ENCODE peak calls at places on chromosomes 12 and 14, in seven cellular contexts. One of them, this sample, is unnamed.

GRCh38 chr14:50117456-50117855 is 1.1 kb upstream of the VCPKMT start:
- DNase-seq in activated CD4-positive, alpha-beta T cell treated with anti-CD3 and anti-CD28 coated beads, Interleukin-2, amount 10 ng/mL, durations not matched to agents 7 days and 5 days: no peak
- DNase-seq in hepatic stellate cell: no peak
- DNase-seq in SK-N-SH: no peak
- DNase-seq in CD8-positive, alpha-beta T cell: no peak
- DNase-seq in NCI-H1105: no peak
- DNase-seq in NCI-H1092 treated with DMSO at 0.1 percent for 48 hours: no peak
- DNase-seq in this sample: no peak

GRCh38 chr14:54776361-54777001 is 126.1 kb downstream of the GCH1 start:
- DNase-seq in NCI-H1105: peak; percentile 20
- DNase-seq in SK-N-SH: peak; percentile 33
- DNase-seq in activated CD4-positive, alpha-beta T cell treated with anti-CD3 and anti-CD28 coated beads, Interleukin-2, amount 10 ng/mL, durations not matched to agents 7 days and 5 days: peak; percentile 62
- DNase-seq in NCI-H1092 treated with DMSO at 0.1 percent for 48 hours: peak; percentile 33
- DNase-seq in hepatic stellate cell: peak; percentile 85
- DNase-seq in CD8-positive, alpha-beta T cell: peak; percentile 44
- DNase-seq in this sample: no peak

GRCh38 chr12:69459477-69459876 is 10.7 kb upstream of the FRS2 start:
- DNase-seq in CD8-positive, alpha-beta T cell: no peak
- DNase-seq in activated CD4-positive, alpha-beta T cell treated with anti-CD3 and anti-CD28 coated beads, Interleukin-2, amount 10 ng/mL, durations not matched to agents 7 days and 5 days: no peak
- DNase-seq in SK-N-SH: no peak
- DNase-seq in hepatic stellate cell: no peak
- DNase-seq in NCI-H1105: no peak
- DNase-seq in NCI-H1092 treated with DMSO at 0.1 percent for 48 hours: no peak
- DNase-seq in this sample: no peak

GRCh38 chr14:96824283-96824682 is 27.1 kb downstream of the VRK1 start:
- DNase-seq in SK-N-SH: no peak
- DNase-seq in hepatic stellate cell: no peak
- DNase-seq in NCI-H1105: no peak
- DNase-seq in activated CD4-positive, alpha-beta T cell treated with anti-CD3 and anti-CD28 coated beads, Interleukin-2, amount 10 ng/mL, durations not matched to agents 7 days and 5 days: no peak
- DNase-seq in CD8-positive, alpha-beta T cell: no peak
- DNase-seq in NCI-H1092 treated with DMSO at 0.1 percent for 48 hours: no peak
- DNase-seq in this sample: no peak

GRCh38 chr12:66279127-66279712 is 23.1 kb upstream of the HELB start:
- DNase-seq in CD8-positive, alpha-beta T cell: peak; percentile 44
- DNase-seq in NCI-H1092 treated with DMSO at 0.1 percent for 48 hours: no peak
- DNase-seq in SK-N-SH: peak; percentile 15
- DNase-seq in activated CD4-positive, alpha-beta T cell treated with anti-CD3 and anti-CD28 coated beads, Interleukin-2, amount 10 ng/mL, durations not matched to agents 7 days and 5 days: peak; percentile 61
- DNase-seq in hepatic stellate cell: peak; percentile 7
- DNase-seq in NCI-H1105: peak; percentile 10
- DNase-seq in this sample: no peak

GRCh38 chr14:70887207-70888150 is 19.8 kb upstream of the PCNX1 start:
- DNase-seq in NCI-H1092 treated with DMSO at 0.1 percent for 48 hours: no peak
- DNase-seq in SK-N-SH: no peak
- DNase-seq in activated CD4-positive, alpha-beta T cell treated with anti-CD3 and anti-CD28 coated beads, Interleukin-2, amount 10 ng/mL, durations not matched to agents 7 days and 5 days: no peak
- DNase-seq in NCI-H1105: no peak
- DNase-seq in CD8-positive, alpha-beta T cell: no peak
- DNase-seq in hepatic stellate cell: no peak
- DNase-seq in this sample: no peak

GRCh38 chr12:27844427-27845090 is 64.5 kb upstream of the MANSC4 start:
- DNase-seq in NCI-H1092 treated with DMSO at 0.1 percent for 48 hours: peak; percentile 28
- DNase-seq in SK-N-SH: no peak
- DNase-seq in NCI-H1105: no peak
- DNase-seq in activated CD4-positive, alpha-beta T cell treated with anti-CD3 and anti-CD28 coated beads, Interleukin-2, amount 10 ng/mL, durations not matched to agents 7 days and 5 days: no peak
- DNase-seq in CD8-positive, alpha-beta T cell: no peak
- DNase-seq in hepatic stellate cell: no peak
- DNase-seq in this sample: no peak

GRCh38 chr12:5518584-5519365 is 86.9 kb downstream of the NTF3 start:
- DNase-seq in CD8-positive, alpha-beta T cell: no peak
- DNase-seq in SK-N-SH: no peak
- DNase-seq in activated CD4-positive, alpha-beta T cell treated with anti-CD3 and anti-CD28 coated beads, Interleukin-2, amount 10 ng/mL, durations not matched to agents 7 days and 5 days: peak; percentile 2
- DNase-seq in hepatic stellate cell: no peak
- DNase-seq in NCI-H1092 treated with DMSO at 0.1 percent for 48 hours: no peak
- DNase-seq in NCI-H1105: no peak
- DNase-seq in this sample: no peak

GRCh38 chr12:31658743-31659086 is 773 bp upstream of the ETFBKMT start:
- DNase-seq in NCI-H1092 treated with DMSO at 0.1 percent for 48 hours: no peak
- DNase-seq in hepatic stellate cell: no peak
- DNase-seq in CD8-positive, alpha-beta T cell: no peak
- DNase-seq in NCI-H1105: no peak
- DNase-seq in SK-N-SH: peak; percentile 10
- DNase-seq in activated CD4-positive, alpha-beta T cell treated with anti-CD3 and anti-CD28 coated beads, Interleukin-2, amount 10 ng/mL, durations not matched to agents 7 days and 5 days: no peak
- DNase-seq in this sample: no peak

GRCh38 chr12:120784804-120785203 is 59.2 kb downstream of the ACADS start:
- DNase-seq in CD8-positive, alpha-beta T cell: no peak
- DNase-seq in activated CD4-positive, alpha-beta T cell treated with anti-CD3 and anti-CD28 coated beads, Interleukin-2, amount 10 ng/mL, durations not matched to agents 7 days and 5 days: no peak
- DNase-seq in SK-N-SH: no peak
- DNase-seq in NCI-H1092 treated with DMSO at 0.1 percent for 48 hours: no peak
- DNase-seq in NCI-H1105: no peak
- DNase-seq in hepatic stellate cell: no peak
- DNase-seq in this sample: no peak